ENCODE peak calls at places on chromosome 20, in eight cellular contexts. A is transverse colon, N is Panc1, O is prostate gland, W is K562, Y is HepG2, Z is stomach, K is endothelial cell of umbilical vein. M is an unnamed sample.

GRCh38 chr20:46552460-46553420 is 2.3 kb upstream of the OCSTAMP start:
- DNase-seq in Y (no peak), A (no peak), Z (no peak), N (no peak), K (no peak), W (no peak), O (no peak), M (no peak)

GRCh38 chr20:56897318-56897962 is 268.3 kb downstream of the TFAP2C start:
- DNase-seq in A (no peak), N (no peak), Z (no peak), Y (no peak), W (no peak), O (no peak), K (no peak), M (no peak)

GRCh38 chr20:37697314-37697713 is 3.5 kb downstream of the CTNNBL1 start:
- DNase-seq in W (no peak), A (no peak), Z (no peak), N (no peak), O (no peak), Y (no peak), K (no peak), M (no peak)

GRCh38 chr20:37267684-37268313 is 6.2 kb upstream of the GHRH start:
- DNase-seq in Y (no peak), Z (no peak), K (no peak), O (no peak), A (no peak), N (no peak), W (no peak), M (no peak)

GRCh38 chr20:37839432-37839827 is 63.5 kb upstream of the VSTM2L start:
- DNase-seq in Z (no peak), K (no peak), O (no peak), W (no peak), Y (no peak), N (no peak), A (no peak), M (no peak)

GRCh38 chr20:19095762-19096161 is 116.7 kb upstream of the SLC24A3 start:
- DNase-seq in O (no peak), A (no peak), W (no peak), Z (no peak), N (no peak), Y (no peak), K (no peak), M (no peak)

GRCh38 chr20:7362601-7363000 is 577.7 kb downstream of the HAO1 start:
- DNase-seq in Z (no peak), W (no peak), K (peak; percentile 19), O (no peak), Y (no peak), A (no peak), N (no peak), M (no peak)

GRCh38 chr20:48769111-48769879 is 58.5 kb downstream of the PREX1 start:
- DNase-seq in N (no peak), A (no peak), Y (no peak), K (no peak), Z (peak; percentile 33), O (no peak), W (peak; percentile 35), M (no peak)

GRCh38 chr20:1924910-1925861 is 30.0 kb downstream of the SIRPA start:
- DNase-seq in Z (no peak), A (no peak), O (no peak), N (no peak), K (no peak), W (no peak), Y (no peak), M (no peak)

GRCh38 chr20:48238326-48238725 is 453.0 kb upstream of the SULF2 start:
- DNase-seq in N (no peak), K (no peak), Z (no peak), Y (no peak), W (no peak), O (no peak), A (no peak), M (no peak)

DNA sequence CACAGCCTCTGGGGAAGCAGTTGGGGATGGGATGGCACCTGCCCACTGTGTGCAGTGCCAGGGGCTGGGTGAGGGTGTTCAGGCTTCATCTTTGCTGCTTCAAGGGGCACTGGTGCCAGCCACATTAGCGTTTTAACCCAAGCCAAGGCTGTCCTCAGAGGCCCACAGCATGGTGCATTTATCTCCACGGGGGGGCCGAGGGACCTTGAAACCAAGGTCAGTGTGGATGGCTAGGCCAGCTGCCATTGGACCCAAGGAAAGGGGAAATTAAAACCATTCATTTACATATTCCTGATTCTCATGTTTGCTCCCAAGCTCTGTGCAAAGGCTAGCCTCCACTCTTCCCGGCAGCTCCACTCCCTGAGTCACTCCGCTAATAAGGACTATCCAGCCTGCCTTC is 197.0 kb downstream of the CDH4 start:
- DNase-seq in Y (no peak), O (no peak), N (no peak), K (no peak), Z (no peak), W (no peak), A (no peak), M (no peak)
- TF ChIP-seq CTCF in Y (no peak), O (no peak), N (no peak), K (no peak), Z (no peak), W (no peak), A (no peak), M (no peak)

DNA sequence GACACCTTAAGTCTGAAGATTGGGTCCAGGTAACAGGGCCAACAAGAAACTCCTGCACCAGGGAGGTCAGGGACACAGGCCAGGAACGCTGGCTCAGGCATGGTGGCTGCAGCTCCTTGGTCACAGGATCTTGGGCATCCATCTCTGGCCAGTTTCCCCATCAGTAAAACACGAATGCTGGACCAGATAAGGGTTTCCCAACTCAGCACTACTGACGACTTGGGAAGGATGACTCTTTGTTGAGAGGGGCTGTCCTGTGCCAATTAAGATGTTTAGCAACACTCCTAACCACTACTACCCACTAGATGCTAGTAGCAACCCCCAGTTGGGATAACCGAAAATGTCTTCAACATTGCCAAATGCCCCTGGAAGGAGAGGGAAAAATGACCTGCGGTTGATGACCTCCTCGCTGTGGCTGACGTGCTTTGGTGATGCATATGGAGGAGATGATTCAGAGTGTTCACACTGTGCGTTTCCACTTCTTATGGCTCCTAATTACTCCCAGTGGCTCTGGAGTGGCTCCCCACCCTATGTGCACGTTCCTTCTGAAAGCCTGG is 261.8 kb downstream of the CDH26 start:
- DNase-seq in K (no peak), A (no peak), Z (no peak), Y (no peak), N (no peak), W (no peak), O (no peak), M (no peak)
- TF ChIP-seq POLR2AphosphoS5 in K (no peak), A (no peak), Z (no peak), Y (no peak), N (no peak), W (no peak), O (no peak), M (no peak)

GRCh38 chr20:33034901-33035492 is 3.5 kb downstream of the BPIFB6 start:
- DNase-seq in K (no peak), A (no peak), Y (no peak), N (no peak), Z (no peak), W (no peak), O (no peak), M (no peak)

GRCh38 chr20:33034115-33034514 is 2.7 kb downstream of the BPIFB6 start:
- DNase-seq in W (no peak), O (no peak), K (no peak), N (no peak), Z (no peak), A (no peak), Y (no peak), M (no peak)

GRCh38 chr20:33033381-33033780 is 1.9 kb downstream of the BPIFB6 start:
- DNase-seq in O (no peak), Y (no peak), K (no peak), Z (no peak), A (no peak), W (no peak), N (no peak), M (no peak)

GRCh38 chr20:33038243-33038642 is 6.8 kb downstream of the BPIFB6 start:
- DNase-seq in O (no peak), N (no peak), A (no peak), Y (no peak), W (no peak), Z (no peak), K (no peak), M (no peak)

DNA sequence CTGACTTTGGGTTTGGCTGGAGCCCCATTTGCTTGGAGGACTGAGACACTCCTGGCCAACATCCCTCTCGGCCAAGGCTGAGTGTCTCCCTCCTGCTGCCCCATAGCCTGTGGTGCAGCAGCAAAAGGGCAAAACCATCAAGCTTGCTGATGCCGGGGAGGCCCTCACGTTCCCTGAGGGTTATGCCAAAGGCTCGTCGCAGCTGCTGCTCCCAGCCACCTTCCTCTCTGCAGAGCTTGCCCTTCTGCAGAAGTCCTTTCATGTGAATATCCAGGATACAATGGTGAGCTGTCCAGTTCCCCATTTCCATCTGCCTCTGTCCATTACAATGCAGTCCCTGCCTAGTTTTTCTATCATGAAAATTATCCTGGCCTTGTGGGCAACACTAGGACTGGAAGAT is 6.0 kb downstream of the BPIFB6 start:
- DNase-seq in K (no peak), N (no peak), Z (no peak), W (no peak), A (no peak), Y (no peak), O (no peak), M (no peak)
- H3K27me3 ChIP-seq in K (no peaks in the 10 kb centered on the region), N (peaks cover 6% of the 10 kb centered on the region), Z (no peaks in the 10 kb centered on the region), W (no peaks in the 10 kb centered on the region), A (no peaks in the 10 kb centered on the region), Y (peaks cover 1% of the 10 kb centered on the region), O (no peaks in the 10 kb centered on the region), M (no peaks in the 10 kb centered on the region)

DNA sequence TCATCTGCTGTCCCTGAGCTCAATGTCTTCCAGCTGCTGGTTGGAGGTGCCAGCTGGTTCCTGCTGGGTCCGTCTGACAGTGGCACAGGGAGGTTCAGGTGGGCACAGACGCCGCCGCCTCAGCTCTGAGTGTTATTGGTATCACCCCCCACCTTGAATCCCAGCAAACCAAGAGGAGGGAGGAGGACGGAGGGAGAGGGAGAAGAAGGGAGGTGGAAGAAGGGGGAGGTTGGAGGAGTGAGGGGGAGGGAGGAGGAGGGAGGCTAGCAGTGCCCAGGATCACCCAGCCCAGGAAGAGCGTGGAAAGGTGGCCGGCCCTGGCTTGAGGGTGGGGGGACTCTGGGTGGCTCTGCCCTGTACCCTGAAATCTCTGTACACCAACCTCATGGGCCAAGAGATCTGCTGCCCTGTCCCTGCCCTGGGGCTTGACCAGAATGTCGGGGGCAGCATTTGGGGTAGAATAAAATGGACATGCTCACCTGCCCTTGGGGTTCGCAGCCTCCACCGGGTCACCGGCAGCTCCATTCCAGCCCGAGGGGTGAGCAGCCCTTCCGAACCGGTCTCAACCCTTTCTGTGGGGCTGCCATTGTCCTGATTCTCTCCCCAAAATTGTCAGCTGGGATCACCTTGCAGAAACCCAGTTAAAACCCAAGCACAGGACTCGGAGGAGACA is 17.1 kb downstream of the NTSR1 start:
- DNase-seq in N (no peak), O (no peak), W (no peak), Y (no peak), K (no peak), A (no peak), Z (no peak), M (no peak)
- TF ChIP-seq CTCF in N (no peak), O (no peak), W (no peak), Y (no peak), K (no peak), A (no peak), Z (no peak), M (no peak)

M was measured in breast epithelium.